ENCODE peak calls at places on chromosome 3, in ten cellular contexts. S is heart right ventricle; X is cardiac muscle cell; W is dorsolateral prefrontal cortex; Z is right atrium auricular region; O is hepatocyte; L is heart left ventricle; B is endodermal cell; Y is CD8-positive, alpha-beta T cell; V is fibroblast of lung. F is an unnamed sample. For H3K27me3, the result is how much of the 10 kb centered on the place peaks cover.

GRCh38 chr3:177471733-177472480 is 274.6 kb upstream of the TBL1XR1 start:
- DNase-seq in S (no peak), X (no peak), W (no peak), Z (no peak), O (no peak), L (no peak), B (no peak), Y (no peak), V (no peak), F (no peak)

GRCh38 chr3:196287066-196287404 is 491 bp downstream of the PCYT1A start:
- DNase-seq in S (peak), X (peak), W (no peak), Z (no peak), O (peak), L (no peak), B (no peak), Y (no peak), V (peak), F (no peak)

GRCh38 chr3:144187531-144188230 is 216.1 kb downstream of the DIPK2A start:
- DNase-seq in S (no peak), X (peak), W (no peak), Z (no peak), O (no peak), L (no peak), B (no peak), Y (no peak), V (peak), F (no peak)

GRCh38 chr3:136186850-136187249 is 9.3 kb downstream of the MSL2 start:
- DNase-seq in S (no peak), X (peak), W (no peak), Z (no peak), O (no peak), L (no peak), B (no peak), Y (no peak), V (peak), F (no peak)

GRCh38 chr3:123632161-123632655 is 47.4 kb upstream of the HACD2 start:
- DNase-seq in S (peak), X (peak), W (no peak), Z (no peak), O (peak), L (no peak), B (no peak), Y (no peak), V (peak), F (peak)

GRCh38 chr3:148866261-148866660 is 1.2 kb downstream of the CPA3 start:
- DNase-seq in S (no peak), X (peak), W (no peak), Z (no peak), O (no peak), L (no peak), B (no peak), Y (no peak), V (peak), F (no peak)

GRCh38 chr3:117547956-117548550 is 838.5 kb downstream of the TUSC7 start:
- DNase-seq in S (no peak), X (peak), W (no peak), Z (no peak), O (no peak), L (no peak), B (no peak), Y (no peak), V (peak), F (no peak)

GRCh38 chr3:129572603-129573002 is 29.6 kb downstream of the H1-8 start:
- DNase-seq in S (no peak), X (no peak), W (no peak), Z (no peak), O (no peak), L (no peak), B (no peak), Y (no peak), V (no peak), F (no peak)

GRCh38 chr3:192422998-192423349 is 304.4 kb downstream of the FGF12 start:
- DNase-seq in S (no peak), X (peak), W (no peak), Z (no peak), O (no peak), L (no peak), B (no peak), Y (no peak), V (no peak), F (no peak)

GRCh38 chr3:42960282-42960681 is 18.8 kb upstream of the GASK1A start:
- DNase-seq in S (no peak), X (peak), W (no peak), Z (no peak), O (peak), L (no peak), B (peak), Y (no peak), V (no peak), F (no peak)

DNA sequence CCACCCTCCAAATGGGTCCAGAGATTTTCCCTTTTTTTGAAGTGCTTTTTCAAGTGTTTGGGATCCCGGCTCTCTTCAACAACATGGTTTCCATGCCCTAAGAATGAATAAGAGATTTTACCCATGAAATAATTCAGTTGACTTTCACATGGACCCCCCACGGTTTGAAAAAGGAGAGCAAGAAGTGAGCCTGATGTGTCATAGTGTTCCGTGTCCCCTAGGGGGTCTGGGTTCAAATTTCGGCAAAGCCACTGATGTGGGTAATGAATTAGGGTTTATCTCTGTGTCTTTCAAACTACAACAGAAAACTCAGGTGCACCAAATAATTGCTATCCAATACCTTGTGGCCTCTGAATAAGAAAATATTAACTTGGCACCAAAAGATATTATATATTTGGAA is 2.9 kb downstream of the BOC start:
- DNase-seq in S (no peak), X (no peak), W (no peak), Z (no peak), O (no peak), L (no peak), B (no peak), Y (no peak), V (no peak), F (no peak)
- TF ChIP-seq CTCF in S (no peak), X (no peak), W (no peak), Z (no peak), O (no peak), L (no peak), B (peak), Y (no peak), V (no peak), F (no peak)

GRCh38 chr3:44105571-44105970 is 136.1 kb upstream of the TOPAZ1 start:
- DNase-seq in S (no peak), X (no peak), W (no peak), Z (no peak), O (no peak), L (no peak), B (no peak), Y (no peak), V (no peak), F (no peak)

GRCh38 chr3:44100298-44100695 is 141.4 kb upstream of the TOPAZ1 start:
- DNase-seq in S (no peak), X (no peak), W (no peak), Z (no peak), O (peak), L (no peak), B (no peak), Y (no peak), V (no peak), F (no peak)

GRCh38 chr3:44104668-44105321 is 136.9 kb upstream of the TOPAZ1 start:
- DNase-seq in S (no peak), X (peak), W (no peak), Z (no peak), O (peak), L (no peak), B (no peak), Y (no peak), V (peak), F (no peak)

GRCh38 chr3:44106761-44107160 is 134.9 kb upstream of the TOPAZ1 start:
- DNase-seq in S (no peak), X (no peak), W (no peak), Z (no peak), O (no peak), L (no peak), B (no peak), Y (no peak), V (no peak), F (no peak)

DNA sequence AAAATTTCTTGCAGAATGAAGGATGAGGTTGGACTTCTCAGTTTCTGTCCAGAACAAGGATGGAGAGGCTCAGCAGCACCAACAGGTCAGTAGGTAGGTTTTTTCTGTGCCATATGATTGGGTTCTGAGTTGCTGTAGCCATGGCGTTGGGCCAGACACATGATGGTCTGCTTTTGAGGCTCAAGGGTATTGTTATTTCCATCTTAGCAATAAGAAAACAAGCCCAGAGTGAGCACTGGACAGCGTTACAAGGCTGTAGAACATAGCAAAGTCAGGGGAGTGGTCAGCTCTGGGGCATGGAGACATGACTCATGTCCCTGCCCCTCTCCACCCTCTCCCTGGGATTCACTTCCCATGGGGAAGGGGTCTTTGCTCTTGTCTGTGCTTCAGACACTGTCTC is 137.6 kb upstream of the TOPAZ1 start:
- DNase-seq in S (no peak), X (no peak), W (no peak), Z (no peak), O (no peak), L (no peak), B (no peak), Y (no peak), V (no peak), F (no peak)
- H3K27me3 ChIP-seq in S (half or more), X (half or more), W (under half), Z (under half), O (under half), L (under half), B (under half), Y (under half), V (under half), F (under half)

DNA sequence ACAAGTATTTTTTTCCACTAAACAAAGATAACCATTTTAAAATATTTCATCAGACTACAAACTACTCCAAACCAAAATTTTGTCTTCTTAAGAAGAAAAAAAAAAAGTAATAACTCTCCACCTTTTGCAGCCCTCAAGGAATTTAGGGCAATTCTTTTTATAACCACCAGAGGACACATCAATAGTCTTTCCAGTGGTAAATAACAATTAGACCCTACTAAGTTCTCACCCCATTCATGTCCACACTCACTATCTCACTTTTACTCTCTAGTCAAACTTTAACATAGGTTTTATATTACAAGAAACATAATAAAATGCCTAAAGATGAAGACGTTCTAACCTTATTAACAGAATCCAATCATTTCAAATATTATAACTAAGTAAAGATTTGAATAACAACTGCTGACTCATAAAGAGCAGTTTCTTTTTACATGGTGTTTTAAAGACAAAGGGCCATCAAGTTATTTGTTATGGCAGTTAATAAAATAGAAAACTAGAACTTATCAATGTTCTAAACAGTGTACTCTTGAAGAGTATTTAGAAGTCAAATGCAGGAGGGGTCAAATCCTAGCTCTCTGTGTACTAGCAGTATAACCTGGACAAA is 33.0 kb downstream of the CCDC39 start:
- DNase-seq in S (no peak), X (no peak), W (no peak), Z (no peak), O (no peak), L (no peak), B (no peak), Y (no peak), V (no peak), F (no peak)
- TF ChIP-seq CTCF in S (no peak), X (peak), W (peak), Z (no peak), O (no peak), L (no peak), B (peak), Y (no peak), V (no peak), F (no peak)

GRCh38 chr3:71579934-71580318 is 3.6 kb downstream of the FOXP1 start:
- DNase-seq in S (no peak), X (peak), W (no peak), Z (no peak), O (peak), L (no peak), B (no peak), Y (no peak), V (peak), F (no peak)
- H3K27me3 ChIP-seq in S (under half), X (under half), W (under half), Z (under half), O (under half), L (under half), B (under half), Y (under half), V (under half), F (under half)

GRCh38 chr3:132804498-132804897 is 82.3 kb upstream of the NPHP3 start:
- DNase-seq in S (no peak), X (peak), W (no peak), Z (no peak), O (no peak), L (no peak), B (no peak), Y (no peak), V (peak), F (no peak)
- TF ChIP-seq CTCF in S (no peak), X (no peak), W (no peak), Z (no peak), O (no peak), L (no peak), B (no peak), Y (no peak), V (no peak), F (no peak)

GRCh38 chr3:147369231-147369630 is 37.1 kb downstream of the ZIC4 start:
- DNase-seq in S (no peak), X (no peak), W (no peak), Z (no peak), O (no peak), L (no peak), B (no peak), Y (no peak), V (no peak), F (no peak)

GRCh38 chr3:147369671-147370123 is 36.6 kb downstream of the ZIC4 start:
- DNase-seq in S (no peak), X (no peak), W (no peak), Z (no peak), O (no peak), L (no peak), B (peak), Y (no peak), V (no peak), F (no peak)

GRCh38 chr3:147367676-147368075 is 38.7 kb downstream of the ZIC4 start:
- DNase-seq in S (no peak), X (no peak), W (no peak), Z (no peak), O (no peak), L (no peak), B (no peak), Y (no peak), V (no peak), F (no peak)

GRCh38 chr3:147368151-147368550 is 38.2 kb downstream of the ZIC4 start:
- DNase-seq in S (no peak), X (no peak), W (no peak), Z (no peak), O (no peak), L (no peak), B (no peak), Y (no peak), V (no peak), F (no peak)

DNA sequence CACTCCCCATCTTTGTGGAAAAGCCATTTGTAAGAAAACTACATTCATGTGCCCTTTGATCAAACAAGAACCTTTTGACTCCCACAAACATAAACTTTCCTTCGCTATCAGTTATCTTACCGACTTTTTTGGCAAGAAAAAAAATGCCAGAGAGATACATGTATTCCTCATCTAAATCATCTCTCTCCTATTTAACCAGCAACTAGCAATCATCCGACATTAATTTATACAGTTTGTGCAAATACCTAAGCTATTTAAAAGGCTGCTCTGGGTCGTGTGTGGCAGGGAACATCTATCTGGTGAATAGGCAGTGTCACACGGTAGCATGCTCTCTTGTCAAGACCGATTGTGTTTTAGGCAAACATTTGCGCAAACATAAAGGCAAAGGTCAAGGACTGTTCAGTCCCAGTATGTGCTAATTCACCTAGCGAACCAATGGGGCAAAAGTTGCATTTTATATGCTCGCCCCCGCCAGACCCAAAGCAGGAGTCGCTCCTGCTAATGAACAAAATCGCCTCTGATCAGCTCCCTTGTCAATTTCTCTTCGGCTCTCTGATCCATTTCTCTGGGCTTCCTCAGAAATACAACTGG is 37.7 kb downstream of the ZIC4 start:
- DNase-seq in S (no peak), X (no peak), W (no peak), Z (no peak), O (no peak), L (no peak), B (no peak), Y (no peak), V (no peak), F (no peak)
- H3K27me3 ChIP-seq in S (half or more), X (half or more), W (under half), Z (under half), O (half or more), L (under half), B (half or more), Y (under half), V (half or more), F (under half)

DNA sequence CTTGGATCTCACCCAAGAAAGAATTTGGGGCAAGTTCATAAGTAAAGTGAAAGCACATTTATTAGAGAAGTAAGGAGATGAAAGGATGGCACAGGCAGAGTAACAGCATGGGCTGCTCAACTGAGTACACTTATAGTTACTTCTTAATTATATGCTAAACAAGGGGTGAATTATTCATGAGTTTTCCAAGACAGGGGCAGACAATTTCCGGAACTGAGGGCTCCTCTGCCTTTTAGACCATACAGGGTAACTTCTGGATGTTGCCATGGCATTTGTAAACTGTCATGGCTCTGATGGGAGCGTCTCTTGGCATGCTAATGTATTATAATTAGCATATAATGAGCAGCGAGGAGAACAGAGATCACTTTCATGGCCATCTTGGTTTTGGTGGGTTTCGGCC is 221.2 kb upstream of the STT3B start:
- DNase-seq in S (no peak), X (no peak), W (no peak), Z (no peak), O (no peak), L (no peak), B (no peak), Y (no peak), V (no peak), F (no peak)
- TF ChIP-seq CTCF in S (no peak), X (no peak), W (no peak), Z (no peak), O (no peak), L (no peak), B (no peak), Y (no peak), V (no peak), F (no peak)